ENCODE peak calls at places on chromosomes 11 and 22, in seven cellular contexts. K, O, Z, H, T, D and B are unnamed samples.

GRCh38 chr11:35177370-35177769 is 38.4 kb downstream of the CD44 start:
- DNase-seq in K (no peak), O (no peak), Z (no peak), H (no peak), T (no peak), D (no peak), B (no peak)

GRCh38 chr11:12840871-12841516 is 166.8 kb downstream of the TEAD1 start:
- DNase-seq in K (no peak), O (no peak), Z (no peak), H (no peak), T (no peak), D (no peak), B (no peak)

GRCh38 chr11:76629853-76630599 is 40.5 kb downstream of the LRRC32 start:
- DNase-seq in K (peak; percentile 75), O (peak; percentile 40), Z (peak; percentile 31), H (no peak), T (no peak), D (peak; percentile 92), B (no peak)

GRCh38 chr22:46058591-46059519 is 81.9 kb upstream of the WNT7B start:
- DNase-seq in K (peak; percentile 48), O (peak; percentile 25), Z (no peak), H (no peak), T (no peak), D (peak; percentile 46), B (no peak)

GRCh38 chr22:29167032-29167911 is 38.4 kb upstream of the EMID1 start:
- DNase-seq in K (no peak), O (no peak), Z (no peak), H (no peak), T (no peak), D (no peak), B (no peak)

GRCh38 chr22:23029521-23030228 is 40.6 kb upstream of the GNAZ start:
- DNase-seq in K (no peak), O (no peak), Z (no peak), H (no peak), T (no peak), D (no peak), B (no peak)

GRCh38 chr11:43503417-43503816 is 144.7 kb downstream of the TTC17 start:
- DNase-seq in K (no peak), O (no peak), Z (no peak), H (peak; percentile 35), T (no peak), D (no peak), B (no peak)

GRCh38 chr11:16902182-16902581 is 112.0 kb downstream of the PLEKHA7 start:
- DNase-seq in K (no peak), O (no peak), Z (no peak), H (no peak), T (no peak), D (no peak), B (no peak)

GRCh38 chr11:62664405-62665074 is 470 bp downstream of the C11orf98 start:
- DNase-seq in K (peak; percentile 67), O (peak; percentile 55), Z (no peak), H (no peak), T (peak; percentile 72), D (no peak), B (no peak)

GRCh38 chr11:134377876-134378275 is 34.2 kb downstream of the B3GAT1 start:
- DNase-seq in K (peak; percentile 37), O (no peak), Z (no peak), H (no peak), T (no peak), D (peak; percentile 35), B (no peak)

GRCh38 chr22:50463188-50463900 is 11.5 kb downstream of the SBF1 start:
- DNase-seq in K (no peak), O (no peak), Z (no peak), H (no peak), T (no peak), D (no peak), B (no peak)

GRCh38 chr11:65764434-65764833 is 16.3 kb downstream of the AP5B1 start:
- DNase-seq in K (no peak), O (no peak), Z (no peak), H (no peak), T (no peak), D (no peak), B (no peak)

GRCh38 chr11:126391286-126391954 is 35.9 kb downstream of the ST3GAL4 start:
- DNase-seq in K (no peak), O (no peak), Z (no peak), H (no peak), T (no peak), D (no peak), B (no peak)

GRCh38 chr11:512895-513595 is 6.0 kb upstream of the RNH1 start:
- DNase-seq in K (no peak), O (no peak), Z (no peak), H (no peak), T (no peak), D (no peak), B (no peak)

GRCh38 chr22:44391481-44392445 is 79.0 kb upstream of the SHISAL1 start:
- DNase-seq in K (no peak), O (no peak), Z (no peak), H (peak; percentile 45), T (no peak), D (peak; percentile 20), B (no peak)

GRCh38 chr11:96242971-96243647 is 99.9 kb downstream of the MAML2 start:
- DNase-seq in K (peak; percentile 96), O (peak; percentile 93), Z (peak; percentile 93), H (peak; percentile 83), T (peak; percentile 96), D (peak; percentile 98), B (peak; percentile 90)

DNA sequence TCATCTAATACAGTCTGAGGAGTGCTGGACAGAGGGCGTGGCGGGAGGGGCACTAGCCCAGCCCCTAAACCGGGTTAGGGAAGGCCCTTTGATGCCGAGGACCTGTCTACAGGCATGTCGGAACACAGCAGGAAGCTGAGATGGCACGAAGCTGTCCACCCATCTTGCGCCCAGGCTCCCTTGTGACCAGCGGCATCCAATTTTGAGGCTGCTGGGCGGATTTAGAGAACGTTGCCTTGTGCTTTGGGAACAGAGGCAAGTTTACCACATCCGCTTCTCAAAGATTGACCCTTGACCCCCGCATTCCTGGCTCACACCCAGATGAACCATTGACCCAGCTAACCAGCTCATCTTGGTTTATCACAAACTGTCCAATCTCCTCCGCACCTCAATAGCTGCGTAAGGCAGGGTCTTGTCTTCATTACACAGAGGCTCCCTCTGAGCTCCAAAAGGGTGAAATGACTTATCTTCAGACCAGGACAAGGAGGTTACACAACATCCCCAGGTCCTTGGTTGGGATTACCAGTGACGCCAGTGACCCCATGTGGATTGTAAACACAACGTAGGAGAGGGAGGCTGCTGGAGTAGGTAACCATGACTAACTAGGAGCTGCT is 4.5 kb downstream of the FAM83F start:
- DNase-seq in K (no peak), O (no peak), Z (no peak), H (no peak), T (peak; percentile 61), D (no peak), B (no peak)
- H3K4me3 ChIP-seq in K (no peak overlapping the region), O (no peak overlapping the region), Z (no peak overlapping the region), H (no peak overlapping the region), T (no peak overlapping the region), D (no peak overlapping the region), B (no peak overlapping the region)

GRCh38 chr11:70353900-70354568 is 44.3 kb upstream of the CTTN start:
- DNase-seq in K (no peak), O (no peak), Z (no peak), H (peak; percentile 32), T (no peak), D (no peak), B (no peak)

GRCh38 chr11:70360211-70360610 is 38.1 kb upstream of the CTTN start:
- DNase-seq in K (no peak), O (no peak), Z (no peak), H (no peak), T (no peak), D (no peak), B (no peak)

GRCh38 chr11:70354629-70355028 is 43.7 kb upstream of the CTTN start:
- DNase-seq in K (no peak), O (no peak), Z (no peak), H (peak; percentile 11), T (no peak), D (no peak), B (no peak)

GRCh38 chr11:70359806-70360205 is 38.5 kb upstream of the CTTN start:
- DNase-seq in K (no peak), O (no peak), Z (no peak), H (no peak), T (no peak), D (no peak), B (no peak)

DNA sequence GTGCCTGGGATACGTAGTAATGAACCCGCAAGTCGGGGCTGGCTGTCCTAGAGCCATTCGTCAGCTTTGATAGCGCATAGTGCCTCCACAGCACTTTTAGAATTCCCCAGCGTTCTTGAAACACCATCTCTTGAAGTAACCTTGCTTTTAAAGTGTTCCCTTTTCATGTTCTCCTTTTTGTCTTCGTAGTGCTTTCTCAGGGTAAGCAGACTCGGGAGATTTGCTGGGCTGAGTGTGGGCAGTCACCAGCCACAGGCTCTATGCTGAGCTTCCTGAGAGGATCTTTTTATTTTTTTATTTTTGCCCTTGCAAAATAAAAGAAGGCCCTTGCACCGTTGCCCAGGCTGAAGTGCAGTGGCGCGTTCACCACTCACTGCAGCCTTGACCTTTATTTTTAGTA is 39.5 kb upstream of the CTTN start:
- DNase-seq in K (peak; percentile 58), O (no peak), Z (no peak), H (peak; percentile 24), T (no peak), D (no peak), B (no peak)
- H3K4me3 ChIP-seq in K (no peak overlapping the region), O (no peak overlapping the region), Z (no peak overlapping the region), H (no peak overlapping the region), T (no peak overlapping the region), D (no peak overlapping the region), B (no peak overlapping the region)

GRCh38 chr11:83033972-83034672 is 37.6 kb downstream of the RAB30 start:
- DNase-seq in K (no peak), O (peak; percentile 31), Z (peak; percentile 81), H (no peak), T (no peak), D (peak; percentile 61), B (no peak)

GRCh38 chr11:83034673-83035014 is 37.1 kb downstream of the RAB30 start:
- DNase-seq in K (no peak), O (no peak), Z (no peak), H (no peak), T (no peak), D (no peak), B (no peak)

GRCh38 chr11:83033367-83033766 is 38.3 kb downstream of the RAB30 start:
- DNase-seq in K (no peak), O (no peak), Z (no peak), H (no peak), T (no peak), D (no peak), B (no peak)

GRCh38 chr11:83036701-83037100 is 35.0 kb downstream of the RAB30 start:
- DNase-seq in K (no peak), O (no peak), Z (no peak), H (no peak), T (no peak), D (no peak), B (no peak)

GRCh38 chr11:83035070-83035854 is 36.4 kb downstream of the RAB30 start:
- DNase-seq in K (no peak), O (no peak), Z (no peak), H (no peak), T (no peak), D (no peak), B (no peak)
- H3K4me3 ChIP-seq in K (no peak overlapping the region), O (no peak overlapping the region), Z (no peak overlapping the region), H (no peak overlapping the region), T (no peak overlapping the region), D (no peak overlapping the region), B (no peak overlapping the region)

DNA sequence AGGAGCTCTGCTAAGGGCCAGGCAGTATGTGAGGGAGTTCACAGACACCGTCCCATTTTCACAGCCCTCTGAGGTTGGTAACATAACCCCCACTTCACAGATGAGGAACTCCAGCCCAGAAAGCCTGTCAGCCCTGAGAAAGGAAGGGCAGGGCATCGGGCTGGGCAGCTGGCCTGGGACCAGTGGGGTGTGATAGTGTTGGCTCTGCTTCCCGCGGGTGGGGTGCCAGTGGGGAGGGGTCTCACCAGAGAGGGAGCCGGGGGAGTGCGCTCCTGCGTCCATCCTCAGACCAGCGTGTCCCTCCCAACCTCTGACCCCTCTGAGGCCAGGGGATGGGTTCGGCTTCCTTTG is 2.3 kb downstream of the TAGLN start:
- DNase-seq in K (no peak), O (no peak), Z (no peak), H (no peak), T (no peak), D (peak; percentile 52), B (no peak)
- H3K4me3 ChIP-seq in K (peak overlapping the region; percentile 38), O (peak overlapping the region; percentile 40), Z (no peak overlapping the region), H (no peak overlapping the region), T (no peak overlapping the region), D (peak overlapping the region; percentile 98), B (no peak overlapping the region)